ENCODE peak calls at places on chromosomes 6 and 20, in nine cellular contexts. G, W, V, D, C, N, H, Z and O are unnamed samples. For H3K4me1, the result is how much of the 10 kb centered on the place peaks cover.

GRCh38 chr6:137259349-137259748 is 40.2 kb upstream of the IFNGR1 start:
- DNase-seq in G (no peak), W (no peak), V (no peak), D (no peak), C (no peak), N (no peak), H (no peak), Z (no peak), O (no peak)

GRCh38 chr6:62390413-62390812 is 104.4 kb upstream of the KHDRBS2 start:
- DNase-seq in G (no peak), W (no peak), V (no peak), D (no peak), C (no peak), N (no peak), H (no peak), Z (no peak), O (no peak)

GRCh38 chr6:101083533-101084172 is 202.5 kb upstream of the ASCC3 start:
- DNase-seq in G (peak), W (no peak), V (no peak), D (no peak), C (no peak), N (no peak), H (peak), Z (no peak), O (peak)

GRCh38 chr20:2865630-2866029 is 7.7 kb upstream of the PTPRA start:
- DNase-seq in G (no peak), W (no peak), V (no peak), D (no peak), C (no peak), N (no peak), H (no peak), Z (no peak), O (no peak)

GRCh38 chr20:15703171-15703911 is 869.9 kb downstream of the KIF16B start:
- DNase-seq in G (peak), W (no peak), V (no peak), D (no peak), C (no peak), N (no peak), H (peak), Z (no peak), O (peak)

GRCh38 chr6:55445648-55446204 is 118.5 kb downstream of the GFRAL start:
- DNase-seq in G (no peak), W (no peak), V (peak), D (no peak), C (no peak), N (no peak), H (peak), Z (no peak), O (peak)

GRCh38 chr6:9086331-9086730 is 651.0 kb upstream of the SLC35B3 start:
- DNase-seq in G (no peak), W (no peak), V (no peak), D (no peak), C (no peak), N (no peak), H (no peak), Z (no peak), O (no peak)

GRCh38 chr20:16664031-16664430 is 65.8 kb upstream of the SNRPB2 start:
- DNase-seq in G (no peak), W (no peak), V (no peak), D (no peak), C (no peak), N (no peak), H (no peak), Z (no peak), O (no peak)

GRCh38 chr6:32954983-32955802 is 2.3 kb upstream of the HLA-DMA start:
- DNase-seq in G (no peak), W (no peak), V (peak), D (peak), C (no peak), N (no peak), H (no peak), Z (no peak), O (no peak)

GRCh38 chr20:37348643-37349516 is 2.9 kb downstream of the SRC start:
- DNase-seq in G (no peak), W (no peak), V (no peak), D (no peak), C (no peak), N (no peak), H (no peak), Z (no peak), O (no peak)

GRCh38 chr6:27592481-27593199 is 119.7 kb upstream of the ZNF184 start:
- DNase-seq in G (peak), W (no peak), V (peak), D (no peak), C (no peak), N (no peak), H (peak), Z (no peak), O (peak)

GRCh38 chr20:59742351-59743095 is 138.2 kb downstream of the PHACTR3 start:
- DNase-seq in G (no peak), W (no peak), V (no peak), D (no peak), C (no peak), N (no peak), H (no peak), Z (no peak), O (no peak)

GRCh38 chr20:45338121-45339030 is 9.8 kb downstream of the SDC4 start:
- DNase-seq in G (no peak), W (no peak), V (no peak), D (no peak), C (no peak), N (no peak), H (peak), Z (no peak), O (no peak)

GRCh38 chr20:8656335-8656734 is 412.6 kb upstream of the PLCB4 start:
- DNase-seq in G (no peak), W (no peak), V (no peak), D (no peak), C (no peak), N (no peak), H (no peak), Z (no peak), O (no peak)

GRCh38 chr20:48839518-48839917 is 11.7 kb upstream of the PREX1 start:
- DNase-seq in G (no peak), W (no peak), V (no peak), D (no peak), C (no peak), N (no peak), H (no peak), Z (no peak), O (no peak)

GRCh38 chr6:38460216-38460615 is 179.5 kb downstream of the BTBD9 start:
- DNase-seq in G (no peak), W (no peak), V (no peak), D (no peak), C (no peak), N (no peak), H (peak), Z (no peak), O (no peak)

GRCh38 chr6:112951829-112952228 is 604.7 kb downstream of the RFPL4B start:
- DNase-seq in G (no peak), W (no peak), V (no peak), D (no peak), C (no peak), N (no peak), H (peak), Z (no peak), O (no peak)

GRCh38 chr6:34630040-34630439 is 66.5 kb downstream of the ILRUN start:
- DNase-seq in G (peak), W (no peak), V (no peak), D (no peak), C (no peak), N (no peak), H (peak), Z (no peak), O (no peak)

GRCh38 chr6:106128981-106129761 is 43.0 kb downstream of the PRDM1 start:
- DNase-seq in G (peak), W (no peak), V (no peak), D (no peak), C (no peak), N (no peak), H (peak), Z (no peak), O (no peak)

GRCh38 chr6:158519354-158519753 is 40.5 kb upstream of the TMEM181 start:
- DNase-seq in G (no peak), W (no peak), V (no peak), D (no peak), C (no peak), N (no peak), H (no peak), Z (no peak), O (no peak)

GRCh38 chr20:2917266-2917665 is 44.0 kb downstream of the PTPRA start:
- DNase-seq in G (no peak), W (no peak), V (no peak), D (no peak), C (no peak), N (no peak), H (no peak), Z (no peak), O (no peak)

GRCh38 chr6:27294409-27294808 is 17.7 kb downstream of the POM121L2 start:
- DNase-seq in G (no peak), W (no peak), V (no peak), D (no peak), C (no peak), N (no peak), H (no peak), Z (no peak), O (no peak)

DNA sequence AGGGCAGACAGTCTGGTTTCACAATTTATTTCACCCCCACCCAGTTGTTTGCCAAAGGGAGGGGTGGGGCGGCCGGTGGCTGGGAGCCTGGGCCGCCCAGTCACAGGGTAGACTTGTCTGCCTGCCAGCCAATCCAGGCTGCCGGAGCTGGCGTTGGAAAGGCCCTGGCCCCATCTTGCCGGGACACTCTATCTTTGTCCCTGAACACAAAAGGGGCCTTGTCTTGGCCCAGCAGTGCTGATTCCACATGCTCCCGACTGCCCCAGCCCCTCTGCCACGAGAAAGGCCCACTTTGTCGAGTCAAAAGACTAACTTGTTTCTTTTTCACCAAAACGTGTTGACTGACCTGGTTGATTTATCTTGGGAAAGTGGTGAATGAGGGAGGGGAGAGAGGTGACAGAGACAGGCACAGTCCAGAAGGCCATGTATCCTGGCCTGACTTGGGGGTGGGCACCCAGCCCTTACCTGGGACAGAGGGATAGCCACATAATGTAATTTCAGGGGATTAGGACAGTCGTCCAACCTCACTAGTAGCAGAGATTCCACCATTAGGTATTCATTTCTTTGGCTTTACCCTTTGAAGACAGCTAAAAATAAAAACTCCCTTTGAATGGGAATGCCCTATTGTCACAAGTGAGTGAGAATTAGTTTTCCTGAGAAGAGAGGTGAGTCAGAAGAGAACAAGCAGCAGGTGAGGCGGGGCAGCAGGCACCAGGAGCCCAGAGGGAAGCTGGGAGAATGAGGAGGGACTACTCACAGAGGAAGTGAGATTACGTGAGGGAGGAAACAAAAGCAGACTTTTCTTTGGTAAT is 67.0 kb upstream of the SIRPA start:
- DNase-seq in G (peak), W (peak), V (no peak), D (peak), C (peak), N (no peak), H (no peak), Z (peak), O (no peak)
- H3K4me1 ChIP-seq in G (under half), W (under half), V (under half), D (under half), C (under half), N (under half), H (under half), Z (half or more), O (under half)

GRCh38 chr6:121222656-121223055 is 111.6 kb downstream of the TBC1D32 start:
- DNase-seq in G (no peak), W (no peak), V (no peak), D (no peak), C (no peak), N (no peak), H (peak), Z (no peak), O (no peak)
- TF ChIP-seq CTCF in G (peak), W (no peak), V (peak), D (no peak), C (no peak), N (no peak), H (no peak), Z (no peak), O (peak)

GRCh38 chr6:42025066-42025789 is 25.1 kb upstream of the TAF8 start:
- DNase-seq in G (no peak), W (no peak), V (no peak), D (no peak), C (no peak), N (no peak), H (no peak), Z (no peak), O (no peak)

GRCh38 chr6:42025790-42026311 is 24.5 kb upstream of the TAF8 start:
- DNase-seq in G (no peak), W (no peak), V (no peak), D (no peak), C (no peak), N (no peak), H (no peak), Z (no peak), O (no peak)

GRCh38 chr6:42020967-42021366 is 29.4 kb upstream of the TAF8 start:
- DNase-seq in G (no peak), W (no peak), V (no peak), D (no peak), C (no peak), N (no peak), H (no peak), Z (no peak), O (no peak)

GRCh38 chr6:42021847-42022754 is 28.2 kb upstream of the TAF8 start:
- DNase-seq in G (no peak), W (no peak), V (no peak), D (no peak), C (no peak), N (no peak), H (peak), Z (no peak), O (no peak)

GRCh38 chr6:42022755-42023384 is 27.5 kb upstream of the TAF8 start:
- DNase-seq in G (no peak), W (no peak), V (no peak), D (no peak), C (no peak), N (no peak), H (no peak), Z (no peak), O (no peak)
- H3K4me1 ChIP-seq in G (under half), W (under half), V (under half), D (under half), C (under half), N (under half), H (under half), Z (under half), O (under half)

GRCh38 chr20:42530855-42531674 is 658.6 kb downstream of the PTPRT start:
- DNase-seq in G (peak), W (no peak), V (peak), D (peak), C (no peak), N (no peak), H (no peak), Z (no peak), O (peak)
- TF ChIP-seq CTCF in G (peak), W (peak), V (peak), D (peak), C (no peak), N (peak), H (peak), Z (peak), O (peak)

DNA sequence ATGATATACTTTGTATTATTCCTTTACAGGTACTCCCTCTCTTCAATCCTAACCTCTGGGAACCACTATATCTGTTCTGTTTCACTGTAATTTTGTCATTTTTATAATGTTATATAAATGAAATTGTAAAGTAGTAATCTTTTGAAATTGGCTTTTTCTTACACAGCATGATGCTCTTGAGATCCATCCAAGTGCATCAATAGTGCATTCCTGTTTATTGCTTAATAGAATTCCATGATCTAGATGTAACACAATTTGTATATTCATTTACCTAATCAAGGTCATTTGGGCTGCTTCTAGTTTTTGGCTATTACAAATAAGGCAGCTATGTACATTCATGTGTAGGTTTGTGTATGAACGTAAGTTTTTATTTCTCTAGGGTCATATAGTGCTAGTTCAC is 174.6 kb downstream of the KHDC1L start:
- DNase-seq in G (no peak), W (no peak), V (no peak), D (no peak), C (no peak), N (no peak), H (no peak), Z (no peak), O (no peak)
- H3K4me1 ChIP-seq in G (under half), W (under half), V (under half), D (under half), C (under half), N (under half), H (under half), Z (under half), O (under half)

DNA sequence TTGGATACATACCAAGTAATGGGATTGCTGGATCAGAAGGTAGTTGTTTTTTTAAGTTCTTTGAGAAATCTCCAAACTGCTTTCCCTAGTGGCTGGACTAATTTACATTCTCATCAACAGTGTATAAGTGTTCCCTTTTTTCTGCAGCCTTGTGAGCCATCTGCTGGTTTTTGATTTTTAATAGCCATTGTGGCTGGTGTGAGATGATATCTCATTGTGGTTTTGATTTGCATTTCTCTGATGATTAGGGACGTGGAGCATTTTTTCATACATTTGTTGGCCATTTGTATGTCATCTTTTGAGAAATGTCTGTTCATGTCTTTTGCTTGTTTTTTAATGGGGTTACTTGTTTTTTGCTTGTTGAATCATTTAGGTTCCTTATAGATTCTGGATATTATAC is 34.8 kb downstream of the TOP1 start:
- DNase-seq in G (no peak), W (no peak), V (no peak), D (no peak), C (no peak), N (no peak), H (no peak), Z (no peak), O (no peak)
- TF ChIP-seq CTCF in G (no peak), W (no peak), V (no peak), D (no peak), C (no peak), N (no peak), H (no peak), Z (no peak), O (no peak)

DNA sequence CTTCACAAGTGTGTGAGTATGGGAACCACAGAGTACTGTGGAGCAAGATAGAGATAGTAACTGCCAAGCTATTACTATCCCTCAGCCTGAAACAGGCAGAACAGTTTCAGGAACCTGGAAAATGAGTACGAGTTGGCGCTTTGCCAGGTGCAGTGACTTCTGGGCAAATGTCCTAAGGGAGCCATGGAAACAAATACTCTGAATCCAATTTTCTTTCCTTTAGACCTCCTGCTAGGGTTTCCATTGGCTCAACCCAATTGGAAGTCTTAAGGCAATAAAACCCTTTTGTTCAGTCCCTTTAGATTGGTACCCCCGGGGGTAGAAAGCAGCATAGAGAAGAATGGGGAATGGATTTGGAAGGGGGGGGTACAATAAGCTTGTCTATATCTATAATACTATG is 205.0 kb upstream of the EPHA7 start:
- DNase-seq in G (no peak), W (no peak), V (peak), D (no peak), C (no peak), N (no peak), H (no peak), Z (no peak), O (no peak)
- H3K4me1 ChIP-seq in G (under half), W (under half), V (under half), D (under half), C (under half), N (under half), H (under half), Z (under half), O (under half)

DNA sequence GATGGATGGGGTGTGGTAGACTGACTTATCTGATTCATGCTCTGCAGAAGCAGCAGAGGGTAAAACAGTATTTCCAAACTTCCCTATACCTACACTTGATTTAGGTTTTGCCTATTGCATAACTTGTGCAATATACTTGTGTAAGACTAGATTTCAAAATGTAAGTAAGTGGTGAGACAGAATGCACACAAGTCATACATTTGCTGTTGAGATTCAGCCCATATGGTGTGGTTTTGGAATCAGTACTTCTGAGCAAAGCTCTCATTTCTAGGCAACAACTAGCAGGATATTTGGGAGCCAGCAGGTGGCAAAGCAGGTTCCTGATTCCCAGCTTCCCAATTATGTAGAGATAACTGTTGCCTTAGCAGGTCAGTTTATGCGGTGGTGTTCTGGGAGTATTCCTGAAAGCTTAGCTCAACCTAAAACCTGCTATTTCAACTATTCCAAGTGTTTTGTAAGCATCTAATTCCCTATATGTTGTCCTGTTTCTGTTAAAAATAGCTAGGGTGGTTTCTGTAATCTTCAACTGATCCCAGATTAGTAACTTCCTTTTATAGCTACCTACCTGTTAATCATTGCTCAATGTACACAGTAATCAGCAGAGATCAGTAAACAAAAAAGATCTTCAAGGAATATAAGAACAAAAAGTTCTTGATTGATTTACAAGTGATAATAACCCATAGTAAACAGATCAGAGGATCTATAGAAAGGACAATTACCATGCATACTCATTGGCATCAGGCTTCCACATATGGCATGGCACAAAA is 8.5 kb upstream of the FABP7 start:
- DNase-seq in G (no peak), W (no peak), V (peak), D (peak), C (no peak), N (no peak), H (peak), Z (no peak), O (no peak)
- TF ChIP-seq CTCF in G (no peak), W (no peak), V (no peak), D (no peak), C (no peak), N (no peak), H (no peak), Z (no peak), O (no peak)

GRCh38 chr20:19104186-19104585 is 108.3 kb upstream of the SLC24A3 start:
- DNase-seq in G (no peak), W (no peak), V (no peak), D (no peak), C (no peak), N (no peak), H (no peak), Z (no peak), O (no peak)
- H3K4me1 ChIP-seq in G (under half), W (under half), V (under half), D (under half), C (under half), N (under half), H (under half), Z (under half), O (under half)